ENCODE peak calls at places on chromosome 11, in nine cellular contexts. A is mesendoderm; I is CD8-positive, alpha-beta memory T cell; F is heart left ventricle; V is psoas muscle; W is right lobe of liver; E is kidney; Y is fibroblast of lung; N is adipocyte. Z is an unnamed sample.

GRCh38 chr11:35323076-35323868 is 96.1 kb downstream of the SLC1A2 start:
- DNase-seq in F (no peak), V (no peak), I (no peak), W (no peak), N (peak; percentile 30), E (no peak), A (no peak), Y (no peak), Z (no peak)

GRCh38 chr11:78742430-78742829 is 167.8 kb upstream of the NARS2 start:
- DNase-seq in A (no peak), F (peak; percentile 87), E (peak; percentile 79), V (peak; percentile 74), Y (peak; percentile 30), I (no peak), N (no peak), W (peak; percentile 88), Z (no peak)

GRCh38 chr11:71368966-71369365 is 79.2 kb downstream of the DHCR7 start:
- DNase-seq in Y (no peak), F (no peak), A (no peak), W (no peak), E (no peak), I (no peak), N (no peak), V (no peak), Z (no peak)

GRCh38 chr11:69333906-69334305 is 40.0 kb downstream of the MYEOV start:
- DNase-seq in A (no peak), F (no peak), I (no peak), Y (no peak), E (no peak), W (peak; percentile 11), V (no peak), N (no peak), Z (no peak)

GRCh38 chr11:45178890-45179663 is 32.6 kb downstream of the PRDM11 start:
- DNase-seq in W (no peak), I (no peak), Y (peak; percentile 15), F (no peak), V (no peak), E (no peak), A (peak; percentile 25), N (peak; percentile 26), Z (no peak)

GRCh38 chr11:77569671-77570070 is 20.1 kb upstream of the AQP11 start:
- DNase-seq in N (no peak), E (no peak), F (no peak), W (no peak), Y (no peak), I (no peak), A (no peak), V (no peak), Z (no peak)

GRCh38 chr11:72144807-72145565 is 9.5 kb downstream of the FOLR3 start:
- DNase-seq in A (no peak), I (no peak), F (no peak), E (no peak), W (no peak), Y (peak; percentile 38), V (no peak), N (peak; percentile 82), Z (peak; percentile 84)

GRCh38 chr11:790721-791564 is 1.1 kb upstream of the CEND1 start:
- DNase-seq in N (peak; percentile 33), Y (peak; percentile 47), F (no peak), V (peak; percentile 59), I (no peak), W (no peak), E (no peak), A (peak; percentile 59), Z (no peak)

GRCh38 chr11:59857444-59858434 is 8.5 kb downstream of the TCN1 start:
- DNase-seq in N (no peak), W (no peak), V (no peak), I (no peak), A (peak; percentile 89), E (no peak), Y (no peak), F (no peak), Z (no peak)

GRCh38 chr11:10208045-10208674 is 85.9 kb downstream of the SBF2 start:
- DNase-seq in Y (peak; percentile 74), F (no peak), A (peak; percentile 58), W (no peak), N (peak; percentile 78), I (no peak), V (no peak), E (no peak), Z (no peak)

GRCh38 chr11:67304511-67305113 is 1.3 kb downstream of the SSH3 start:
- DNase-seq in E (no peak), Y (no peak), I (no peak), V (no peak), W (peak; percentile 49), N (no peak), F (no peak), A (no peak), Z (peak; percentile 39)

GRCh38 chr11:95682552-95682951 is 107.0 kb downstream of the FAM76B start:
- DNase-seq in I (no peak), E (no peak), W (no peak), N (no peak), A (no peak), F (no peak), Y (no peak), V (no peak), Z (no peak)

GRCh38 chr11:45924036-45924915 is 1.8 kb downstream of the LARGE2 start:
- DNase-seq in W (no peak), N (no peak), Y (no peak), F (no peak), A (no peak), V (peak; percentile 43), E (peak; percentile 63), I (no peak), Z (peak; percentile 45)

GRCh38 chr11:57648791-57649735 is 649 bp downstream of the YPEL4 start:
- DNase-seq in N (peak; percentile 43), I (peak; percentile 48), F (no peak), W (no peak), E (peak; percentile 70), Y (no peak), V (no peak), A (peak; percentile 78), Z (no peak)

GRCh38 chr11:102560555-102561011 is 30.0 kb upstream of the MMP7 start:
- DNase-seq in F (no peak), N (peak; percentile 87), E (no peak), W (no peak), V (no peak), A (no peak), I (no peak), Y (peak; percentile 97), Z (no peak)

GRCh38 chr11:46669606-46670243 is 30.7 kb downstream of the ARHGAP1 start:
- DNase-seq in V (no peak), W (no peak), E (no peak), N (no peak), F (no peak), A (peak; percentile 54), I (no peak), Y (no peak), Z (no peak)

GRCh38 chr11:119375629-119376196 is 5.8 kb downstream of the USP2 start:
- DNase-seq in W (peak; percentile 74), A (peak; percentile 68), E (peak; percentile 93), V (peak; percentile 95), N (no peak), I (no peak), F (peak; percentile 89), Y (peak; percentile 95), Z (no peak)
- H3K4me1 ChIP-seq in W (peaks cover 1% of the 10 kb centered on the region), A (peaks cover 39% of the 10 kb centered on the region), E (peaks cover 31% of the 10 kb centered on the region), V (peaks cover 76% of the 10 kb centered on the region), N (peaks cover 32% of the 10 kb centered on the region), I (peaks cover 10% of the 10 kb centered on the region), F (peaks cover 41% of the 10 kb centered on the region), Y (peaks cover 32% of the 10 kb centered on the region), Z (peaks cover 29% of the 10 kb centered on the region)

GRCh38 chr11:110431212-110432073 is 1.7 kb downstream of the FDX1 start:
- DNase-seq in I (no peak), N (peak; percentile 18), Y (peak; percentile 39), V (no peak), A (no peak), W (no peak), E (no peak), F (no peak), Z (no peak)
- H3K4me1 ChIP-seq in I (peaks cover 33% of the 10 kb centered on the region), N (peaks cover 45% of the 10 kb centered on the region), Y (peaks cover 2% of the 10 kb centered on the region), V (peaks cover 48% of the 10 kb centered on the region), A (peaks cover 8% of the 10 kb centered on the region), W (no peaks in the 10 kb centered on the region), E (peaks cover 27% of the 10 kb centered on the region), F (peaks cover 46% of the 10 kb centered on the region), Z (peaks cover 11% of the 10 kb centered on the region)

GRCh38 chr11:114157476-114158050 is 98.1 kb downstream of the ZBTB16 start:
- DNase-seq in W (no peak), F (no peak), A (no peak), E (peak; percentile 56), V (peak; percentile 85), Y (no peak), N (no peak), I (no peak), Z (no peak)

GRCh38 chr11:114158886-114159285 is 99.4 kb downstream of the ZBTB16 start:
- DNase-seq in W (no peak), E (peak; percentile 75), I (no peak), A (no peak), V (peak; percentile 75), Y (no peak), F (no peak), N (no peak), Z (no peak)

GRCh38 chr11:114155116-114155515 is 95.6 kb downstream of the ZBTB16 start:
- DNase-seq in I (no peak), A (no peak), V (peak; percentile 71), F (no peak), N (no peak), E (peak; percentile 76), W (no peak), Y (no peak), Z (no peak)

GRCh38 chr11:114156131-114156581 is 96.6 kb downstream of the ZBTB16 start:
- DNase-seq in E (peak; percentile 55), V (peak; percentile 79), W (peak; percentile 78), I (no peak), F (no peak), A (no peak), Y (no peak), N (no peak), Z (no peak)

GRCh38 chr11:114156766-114157165 is 97.3 kb downstream of the ZBTB16 start:
- DNase-seq in A (no peak), W (no peak), F (no peak), V (peak; percentile 32), Y (no peak), N (no peak), I (no peak), E (peak; percentile 30), Z (no peak)
- H3K4me1 ChIP-seq in A (no peaks in the 10 kb centered on the region), W (no peaks in the 10 kb centered on the region), F (peaks cover 97% of the 10 kb centered on the region), V (peaks cover 95% of the 10 kb centered on the region), Y (peaks cover 4% of the 10 kb centered on the region), N (peaks cover 86% of the 10 kb centered on the region), I (peaks cover 43% of the 10 kb centered on the region), E (peaks cover 59% of the 10 kb centered on the region), Z (peaks cover 56% of the 10 kb centered on the region)

DNA sequence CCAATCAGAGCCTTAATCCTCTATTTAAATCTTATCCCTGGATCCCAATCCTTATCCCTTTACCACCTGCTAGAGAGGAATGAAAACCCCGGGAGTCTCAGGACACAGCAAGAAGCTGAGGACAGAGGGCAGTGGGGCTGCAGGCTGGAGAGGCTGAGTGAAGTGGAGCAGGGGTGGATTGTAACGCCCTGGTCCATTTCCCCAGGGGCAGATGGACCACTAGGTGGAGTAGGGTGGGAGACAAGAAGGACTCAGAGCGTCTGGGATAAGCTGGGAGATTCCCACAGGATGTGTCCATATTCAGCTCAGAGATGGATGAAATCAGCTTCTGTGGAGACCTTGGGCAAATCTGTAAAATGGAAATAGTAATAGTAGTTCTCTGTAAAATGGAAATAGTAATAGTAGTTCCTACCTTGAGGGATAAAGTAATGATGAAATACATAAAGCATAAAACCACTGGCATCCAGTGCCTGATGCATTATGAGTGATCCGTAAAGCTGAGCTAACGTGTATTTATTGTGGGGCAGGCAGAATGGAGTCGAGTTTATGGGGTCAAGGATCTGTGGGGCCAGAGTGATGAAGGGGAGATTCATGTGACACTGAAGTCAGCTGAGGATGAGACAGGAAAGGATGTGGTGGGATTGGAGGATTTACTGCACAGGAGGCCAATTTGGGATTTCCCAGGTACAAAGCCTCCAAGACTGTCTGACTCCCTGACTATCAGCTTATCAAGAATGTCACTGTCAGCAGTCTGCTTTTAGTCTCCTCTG is 1.9 kb upstream of the ROBO4 start:
- DNase-seq in A (peak; percentile 41), V (no peak), N (peak; percentile 51), Y (no peak), W (no peak), E (no peak), F (no peak), I (no peak), Z (no peak)
- H3K4me1 ChIP-seq in A (peaks cover 2% of the 10 kb centered on the region), V (no peaks in the 10 kb centered on the region), N (peaks cover 43% of the 10 kb centered on the region), Y (peaks cover 42% of the 10 kb centered on the region), W (no peaks in the 10 kb centered on the region), E (no peaks in the 10 kb centered on the region), F (peaks cover 32% of the 10 kb centered on the region), I (no peaks in the 10 kb centered on the region), Z (peaks cover 58% of the 10 kb centered on the region)